ENCODE peak calls at places on chromosomes 5 and 9, in seven cellular contexts. I, W, F, C, K, A and R are unnamed samples.

GRCh38 chr5:75043736-75044264 is 8.6 kb downstream of the GCNT4 start:
- DNase-seq in W (no peak), F (no peak), A (no peak), K (no peak), I (no peak), C (no peak), R (no peak)

GRCh38 chr5:178242416-178242815 is 9.8 kb upstream of the PHYKPL start:
- DNase-seq in F (no peak), W (no peak), I (no peak), C (no peak), K (no peak), A (no peak), R (no peak)

GRCh38 chr5:35822541-35822940 is 34.1 kb upstream of the IL7R start:
- DNase-seq in I (no peak), C (no peak), F (no peak), K (no peak), A (no peak), W (no peak), R (no peak)

GRCh38 chr5:142783601-142784291 is 13.6 kb downstream of the ARHGAP26 start:
- DNase-seq in F (no peak), K (peak; percentile 52), W (no peak), C (no peak), I (no peak), A (no peak), R (peak; percentile 76)

GRCh38 chr9:136762915-136763648 is 1.2 kb downstream of the LCN15 start:
- DNase-seq in A (peak; percentile 96), W (no peak), I (peak; percentile 49), K (no peak), C (peak; percentile 30), F (peak; percentile 96), R (peak; percentile 96)

GRCh38 chr5:173412566-173412965 is 84.4 kb upstream of the STC2 start:
- DNase-seq in I (no peak), F (no peak), W (peak; percentile 66), A (no peak), C (no peak), K (no peak), R (no peak)

GRCh38 chr9:74645007-74645639 is 148.0 kb downstream of the RORB start:
- DNase-seq in A (peak; percentile 4), F (no peak), I (no peak), C (peak; percentile 18), W (no peak), K (no peak), R (peak; percentile 32)

GRCh38 chr5:132808448-132808847 is 4.7 kb upstream of the SOWAHA start:
- DNase-seq in C (peak; percentile 65), W (no peak), I (no peak), K (no peak), F (no peak), A (no peak), R (no peak)

GRCh38 chr9:120310035-120310434 is 269.9 kb downstream of the CDK5RAP2 start:
- DNase-seq in W (no peak), F (no peak), I (no peak), C (no peak), A (no peak), K (no peak), R (peak; percentile 71)

GRCh38 chr5:138661342-138661975 is 86.3 kb upstream of the HSPA9 start:
- DNase-seq in F (no peak), A (no peak), W (no peak), I (no peak), C (no peak), K (no peak), R (no peak)

GRCh38 chr5:153756540-153756939 is 266.1 kb downstream of the GRIA1 start:
- DNase-seq in A (no peak), W (peak; percentile 6), C (no peak), I (no peak), K (no peak), F (no peak), R (no peak)

GRCh38 chr5:91301459-91301858 is 81.7 kb downstream of the ARRDC3 start:
- DNase-seq in A (no peak), W (peak; percentile 53), K (no peak), I (no peak), C (no peak), F (no peak), R (no peak)

DNA sequence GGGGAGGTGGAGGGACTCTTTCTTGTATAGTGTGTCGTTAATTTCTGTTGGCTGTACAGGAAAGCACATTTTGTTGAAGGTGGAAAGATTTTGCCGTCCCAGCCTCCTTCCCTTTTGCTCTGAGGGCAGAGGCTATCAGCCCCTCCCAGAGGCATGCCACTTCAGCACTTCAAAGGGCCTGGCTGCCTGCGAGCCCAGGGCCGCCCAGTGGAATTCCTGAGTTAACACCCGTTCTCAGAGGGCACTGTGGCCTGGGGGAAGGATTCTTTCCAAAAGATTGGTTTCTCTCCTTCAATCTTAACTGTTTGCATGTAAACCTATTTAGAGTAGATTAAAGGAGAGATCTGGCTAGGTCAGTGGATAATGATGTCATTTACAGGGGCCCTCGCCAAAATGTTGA is 238.6 kb downstream of the FANCC start:
- DNase-seq in C (no peak), I (no peak), F (no peak), W (no peak), K (no peak), A (no peak), R (no peak)
- TF ChIP-seq RFX5 in C (no peak), I (no peak), F (no peak), W (no peak), K (no peak), A (no peak), R (no peak)

GRCh38 chr9:127965953-127966352 is 14.8 kb downstream of the EEIG1 start:
- DNase-seq in I (no peak), A (no peak), W (no peak), K (no peak), C (no peak), F (no peak), R (peak; percentile 54)

GRCh38 chr9:127968046-127968445 is 12.7 kb downstream of the EEIG1 start:
- DNase-seq in I (peak; percentile 90), W (peak; percentile 77), F (no peak), C (no peak), A (no peak), K (no peak), R (no peak)

GRCh38 chr9:127968717-127969383 is 11.9 kb downstream of the EEIG1 start:
- DNase-seq in K (no peak), A (no peak), F (no peak), C (no peak), I (peak; percentile 67), W (peak; percentile 94), R (peak; percentile 51)

GRCh38 chr9:127966416-127967150 is 14.2 kb downstream of the EEIG1 start:
- DNase-seq in I (no peak), F (no peak), A (no peak), W (no peak), K (no peak), C (no peak), R (peak; percentile 57)

GRCh38 chr9:127967151-127967809 is 13.5 kb downstream of the EEIG1 start:
- DNase-seq in A (no peak), K (no peak), I (no peak), C (no peak), F (no peak), W (no peak), R (no peak)
- TF ChIP-seq RFX5 in A (no peak), K (no peak), I (no peak), C (no peak), F (no peak), W (no peak), R (no peak)

GRCh38 chr5:52668544-52669185 is 119.1 kb upstream of the ITGA1 start:
- DNase-seq in I (no peak), A (no peak), K (no peak), C (no peak), W (no peak), F (no peak), R (no peak)
- TF ChIP-seq RFX5 in I (no peak), A (no peak), K (no peak), C (no peak), W (no peak), F (no peak), R (no peak)

GRCh38 chr9:31588756-31589155 is 795.7 kb upstream of the ACO1 start:
- DNase-seq in F (no peak), A (no peak), C (no peak), I (no peak), W (no peak), K (no peak), R (no peak)

GRCh38 chr9:31588010-31588409 is 796.4 kb upstream of the ACO1 start:
- DNase-seq in F (no peak), K (no peak), A (no peak), W (no peak), I (no peak), C (no peak), R (no peak)

GRCh38 chr9:31590091-31590490 is 794.4 kb upstream of the ACO1 start:
- DNase-seq in F (no peak), A (no peak), W (no peak), I (no peak), C (no peak), K (no peak), R (no peak)

GRCh38 chr9:31585158-31585557 is 799.3 kb upstream of the ACO1 start:
- DNase-seq in I (no peak), K (no peak), A (no peak), F (no peak), W (no peak), C (no peak), R (no peak)

DNA sequence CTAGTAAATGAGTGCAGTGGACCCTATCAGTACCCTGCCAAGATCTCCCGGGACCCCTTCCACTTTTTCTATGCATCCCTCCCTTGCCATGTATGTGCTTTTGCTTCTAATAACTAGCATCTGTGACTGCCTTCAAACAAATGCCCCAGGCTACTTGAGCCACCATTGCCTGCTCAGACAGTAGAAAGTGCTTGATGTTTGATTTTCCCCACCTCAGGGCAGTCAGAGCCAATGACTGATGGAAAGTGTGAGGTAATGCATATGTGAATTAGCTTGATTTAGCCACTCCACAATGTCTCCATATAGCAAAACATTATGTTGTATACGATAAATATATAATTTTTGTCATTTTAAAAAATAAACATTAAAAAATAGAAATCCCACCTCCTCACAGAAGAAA is 797.3 kb upstream of the ACO1 start:
- DNase-seq in C (no peak), I (no peak), W (no peak), F (no peak), K (no peak), A (no peak), R (no peak)
- TF ChIP-seq RFX5 in C (no peak), I (no peak), W (no peak), F (no peak), K (no peak), A (no peak), R (no peak)

DNA sequence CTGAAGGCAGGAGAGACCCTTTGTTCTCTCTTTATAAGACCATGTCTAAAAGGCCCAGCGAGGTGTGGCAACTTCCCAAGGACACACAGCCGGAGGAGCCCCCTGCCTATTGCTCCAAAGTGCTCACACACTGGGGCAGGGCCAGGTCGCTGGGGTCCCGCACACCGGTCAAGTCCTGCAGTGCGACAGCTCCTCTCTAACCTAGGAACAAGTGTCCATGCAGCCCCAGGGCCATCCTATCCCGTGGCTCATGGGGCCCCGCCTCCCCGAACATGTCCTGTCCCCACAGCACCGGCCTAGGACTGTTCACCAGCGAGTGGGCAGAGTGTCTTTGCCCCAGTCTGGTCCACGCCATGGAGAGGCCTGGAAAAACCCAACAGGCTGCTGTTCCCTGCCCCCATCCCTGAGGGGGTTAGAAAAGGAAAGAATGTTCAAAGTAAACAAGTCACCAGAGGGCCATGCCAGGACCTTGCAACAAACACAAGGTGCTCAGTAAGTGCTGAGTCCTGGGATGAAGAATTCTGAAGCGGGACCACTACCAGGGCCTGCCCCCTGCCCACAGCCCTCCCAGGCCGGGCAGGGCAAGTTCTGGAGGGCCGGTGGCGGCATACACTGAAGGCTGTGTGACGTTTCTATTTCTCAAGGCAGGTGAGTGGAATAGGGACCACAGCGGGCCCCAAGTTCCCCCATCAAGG is 958 bp downstream of the NINJ1 start:
- DNase-seq in A (no peak), I (peak; percentile 42), F (no peak), K (no peak), W (no peak), C (peak; percentile 72), R (no peak)
- TF ChIP-seq RFX5 in A (no peak), I (no peak), F (no peak), K (no peak), W (no peak), C (no peak), R (no peak)